ENCODE peak calls at places on chromosomes 11 and 22, in six cellular contexts. One of them, this sample, is unnamed.

GRCh38 chr11:134883484-134883883 is 471.4 kb upstream of the B3GAT1 start:
- DNase-seq in posterior cingulate gyrus: no peak
- DNase-seq in AG20443: no peak
- DNase-seq in T1000: no peak
- DNase-seq in EL: no peak
- DNase-seq in A549: no peak
- DNase-seq in this sample: no peak

GRCh38 chr11:14520086-14520901 is at the start of gene PSMA1:
- DNase-seq in posterior cingulate gyrus: peak; percentile 92
- DNase-seq in AG20443: peak; percentile 95
- DNase-seq in T1000: peak; percentile 90
- DNase-seq in EL: peak; percentile 97
- DNase-seq in A549: peak; percentile 97
- DNase-seq in this sample: peak; percentile 83

GRCh38 chr11:2385156-2386151 is 8.3 kb downstream of the CD81 start:
- DNase-seq in posterior cingulate gyrus: no peak
- DNase-seq in AG20443: no peak
- DNase-seq in T1000: no peak
- DNase-seq in EL: no peak
- DNase-seq in A549: no peak
- DNase-seq in this sample: no peak

GRCh38 chr11:46120361-46120710 is 918 bp downstream of the PHF21A start:
- DNase-seq in posterior cingulate gyrus: no peak
- DNase-seq in AG20443: no peak
- DNase-seq in T1000: no peak
- DNase-seq in EL: no peak
- DNase-seq in A549: no peak
- DNase-seq in this sample: no peak

GRCh38 chr11:94650756-94651155 is 83.6 kb downstream of the PIWIL4 start:
- DNase-seq in posterior cingulate gyrus: no peak
- DNase-seq in AG20443: peak; percentile 92
- DNase-seq in T1000: no peak
- DNase-seq in EL: peak; percentile 83
- DNase-seq in A549: no peak
- DNase-seq in this sample: no peak

GRCh38 chr22:24445481-24446290 is 18.3 kb downstream of the ADORA2A start:
- DNase-seq in posterior cingulate gyrus: no peak
- DNase-seq in AG20443: no peak
- DNase-seq in T1000: no peak
- DNase-seq in EL: no peak
- DNase-seq in A549: no peak
- DNase-seq in this sample: no peak

GRCh38 chr11:27497284-27497866 is 9.2 kb downstream of the LIN7C start:
- DNase-seq in posterior cingulate gyrus: no peak
- DNase-seq in AG20443: no peak
- DNase-seq in T1000: no peak
- DNase-seq in EL: peak; percentile 30
- DNase-seq in A549: peak; percentile 33
- DNase-seq in this sample: peak; percentile 59

GRCh38 chr22:21579474-21579851 is 11.9 kb downstream of the UBE2L3 start:
- DNase-seq in posterior cingulate gyrus: no peak
- DNase-seq in AG20443: no peak
- DNase-seq in T1000: no peak
- DNase-seq in EL: no peak
- DNase-seq in A549: no peak
- DNase-seq in this sample: no peak

GRCh38 chr22:20520093-20520511 is 12.7 kb downstream of the MED15 start:
- DNase-seq in posterior cingulate gyrus: no peak
- DNase-seq in AG20443: no peak
- DNase-seq in T1000: peak; percentile 21
- DNase-seq in EL: peak; percentile 82
- DNase-seq in A549: no peak
- DNase-seq in this sample: no peak

GRCh38 chr11:46673713-46674462 is 26.5 kb downstream of the ARHGAP1 start:
- DNase-seq in posterior cingulate gyrus: no peak
- DNase-seq in AG20443: no peak
- DNase-seq in T1000: no peak
- DNase-seq in EL: no peak
- DNase-seq in A549: no peak
- DNase-seq in this sample: no peak

GRCh38 chr11:69157156-69157821 is 1.6 kb downstream of the SMIM38 start:
- DNase-seq in posterior cingulate gyrus: peak; percentile 74
- DNase-seq in AG20443: peak; percentile 89
- DNase-seq in T1000: no peak
- DNase-seq in EL: peak; percentile 68
- DNase-seq in A549: no peak
- DNase-seq in this sample: peak; percentile 90

GRCh38 chr11:110903830-110904229 is 191.6 kb upstream of the ARHGAP20 start:
- DNase-seq in posterior cingulate gyrus: no peak
- DNase-seq in AG20443: no peak
- DNase-seq in T1000: peak; percentile 3
- DNase-seq in EL: peak; percentile 4
- DNase-seq in A549: no peak
- DNase-seq in this sample: no peak

GRCh38 chr11:78248191-78248590 is 59.5 kb downstream of the USP35 start:
- DNase-seq in posterior cingulate gyrus: no peak
- DNase-seq in AG20443: no peak
- DNase-seq in T1000: no peak
- DNase-seq in EL: no peak
- DNase-seq in A549: no peak
- DNase-seq in this sample: no peak

GRCh38 chr11:73225851-73226250 is 7.8 kb downstream of the P2RY2 start:
- DNase-seq in posterior cingulate gyrus: no peak
- DNase-seq in AG20443: no peak
- DNase-seq in T1000: no peak
- DNase-seq in EL: no peak
- DNase-seq in A549: no peak
- DNase-seq in this sample: no peak

GRCh38 chr11:59187020-59187419 is 15.1 kb downstream of the DTX4 start:
- DNase-seq in posterior cingulate gyrus: no peak
- DNase-seq in AG20443: no peak
- DNase-seq in T1000: no peak
- DNase-seq in EL: no peak
- DNase-seq in A549: no peak
- DNase-seq in this sample: no peak

GRCh38 chr11:95435192-95435591 is 204.2 kb upstream of the SESN3 start:
- DNase-seq in posterior cingulate gyrus: no peak
- DNase-seq in AG20443: no peak
- DNase-seq in T1000: no peak
- DNase-seq in EL: no peak
- DNase-seq in A549: no peak
- DNase-seq in this sample: no peak

GRCh38 chr11:88043149-88043548 is 132.1 kb downstream of the RAB38 start:
- DNase-seq in posterior cingulate gyrus: no peak
- DNase-seq in AG20443: no peak
- DNase-seq in T1000: no peak
- DNase-seq in EL: no peak
- DNase-seq in A549: no peak
- DNase-seq in this sample: no peak

GRCh38 chr22:50607366-50608020 is 6.9 kb downstream of the MAPK8IP2 start:
- DNase-seq in posterior cingulate gyrus: no peak
- DNase-seq in AG20443: no peak
- DNase-seq in T1000: no peak
- DNase-seq in EL: no peak
- DNase-seq in A549: no peak
- DNase-seq in this sample: no peak

GRCh38 chr11:20156876-20157613 is 3.2 kb downstream of the DBX1 start:
- DNase-seq in posterior cingulate gyrus: no peak
- DNase-seq in AG20443: no peak
- DNase-seq in T1000: no peak
- DNase-seq in EL: no peak
- DNase-seq in A549: no peak
- DNase-seq in this sample: no peak

GRCh38 chr11:1706634-1707400 is 9.8 kb downstream of the KRTAP5-6 start:
- DNase-seq in posterior cingulate gyrus: no peak
- DNase-seq in AG20443: no peak
- DNase-seq in T1000: no peak
- DNase-seq in EL: no peak
- DNase-seq in A549: peak; percentile 67
- DNase-seq in this sample: no peak

GRCh38 chr11:43021466-43021865 is 290.3 kb upstream of the API5 start:
- DNase-seq in posterior cingulate gyrus: no peak
- DNase-seq in AG20443: no peak
- DNase-seq in T1000: no peak
- DNase-seq in EL: no peak
- DNase-seq in A549: peak; percentile 15
- DNase-seq in this sample: no peak

GRCh38 chr11:132586801-132587200 is 945.5 kb downstream of the OPCML start:
- DNase-seq in posterior cingulate gyrus: no peak
- DNase-seq in AG20443: peak; percentile 74
- DNase-seq in T1000: no peak
- DNase-seq in EL: peak; percentile 13
- DNase-seq in A549: no peak
- DNase-seq in this sample: no peak

GRCh38 chr11:48124880-48125279 is 91.7 kb upstream of the OR4B1 start:
- DNase-seq in posterior cingulate gyrus: no peak
- DNase-seq in AG20443: no peak
- DNase-seq in T1000: no peak
- DNase-seq in EL: no peak
- DNase-seq in A549: no peak
- DNase-seq in this sample: no peak

GRCh38 chr11:9687736-9688494 is 24.0 kb downstream of the SWAP70 start:
- DNase-seq in posterior cingulate gyrus: no peak
- DNase-seq in AG20443: no peak
- DNase-seq in T1000: no peak
- DNase-seq in EL: peak; percentile 50
- DNase-seq in A549: no peak
- DNase-seq in this sample: no peak

GRCh38 chr11:88246680-88247079 is 71.4 kb upstream of the RAB38 start:
- DNase-seq in posterior cingulate gyrus: no peak
- DNase-seq in AG20443: peak; percentile 87
- DNase-seq in T1000: no peak
- DNase-seq in EL: peak; percentile 84
- DNase-seq in A549: peak; percentile 10
- DNase-seq in this sample: no peak

GRCh38 chr11:35223429-35223828 is 84.5 kb downstream of the CD44 start:
- DNase-seq in posterior cingulate gyrus: no peak
- DNase-seq in AG20443: peak; percentile 69
- DNase-seq in T1000: no peak
- DNase-seq in EL: peak; percentile 16
- DNase-seq in A549: no peak
- DNase-seq in this sample: no peak

GRCh38 chr22:21051836-21052400 is 6.2 kb downstream of the LRRC74B start:
- DNase-seq in posterior cingulate gyrus: no peak
- DNase-seq in AG20443: no peak
- DNase-seq in T1000: no peak
- DNase-seq in EL: peak; percentile 65
- DNase-seq in A549: no peak
- DNase-seq in this sample: no peak

This sample was measured in hippocampal formation.